ENCODE peak calls at places on chromosome 21, in seven cellular contexts. D is H9, N is IMR-90, C is neuronal stem cell, U is trophoblast cell, H is H1, Z is mesenchymal stem cell. E is an unnamed sample.

GRCh38 chr21:34722684-34723300 is 54.0 kb downstream of the CLIC6 start:
- DNase-seq in C (peak; percentile 18), D (peak; percentile 70), Z (no peak), H (no peak), N (no peak), U (no peak), E (peak; percentile 59)

GRCh38 chr21:42694751-42695150 is 41.3 kb downstream of the PDE9A start:
- DNase-seq in C (no peak), D (no peak), U (no peak), H (no peak), Z (no peak), N (no peak), E (no peak)

GRCh38 chr21:46112731-46113215 is 14.9 kb downstream of the COL6A2 start:
- DNase-seq in U (no peak), C (no peak), H (no peak), D (peak; percentile 20), Z (no peak), N (no peak), E (no peak)

GRCh38 chr21:37665230-37666024 is 250.8 kb downstream of the KCNJ6 start:
- DNase-seq in U (no peak), H (no peak), Z (no peak), D (no peak), N (no peak), C (no peak), E (no peak)

GRCh38 chr21:16821588-16821987 is 691.3 kb upstream of the CXADR start:
- DNase-seq in D (no peak), Z (no peak), U (no peak), H (no peak), N (no peak), C (no peak), E (peak; percentile 49)

GRCh38 chr21:26920055-26920454 is 46.8 kb downstream of the ADAMTS5 start:
- DNase-seq in Z (peak; percentile 9), N (peak; percentile 53), D (no peak), C (no peak), U (no peak), H (no peak), E (no peak)

GRCh38 chr21:46126321-46127238 is 28.7 kb downstream of the COL6A2 start:
- DNase-seq in H (no peak), N (no peak), C (no peak), U (no peak), D (peak; percentile 25), Z (no peak), E (no peak)

GRCh38 chr21:41250519-41250918 is 66.1 kb upstream of the FAM3B start:
- DNase-seq in U (no peak), C (no peak), H (no peak), Z (no peak), D (no peak), N (peak; percentile 30), E (no peak)

GRCh38 chr21:29557200-29557599 is 258.5 kb downstream of the BACH1 start:
- DNase-seq in U (no peak), D (no peak), C (no peak), N (no peak), H (no peak), Z (no peak), E (no peak)

GRCh38 chr21:35390013-35390776 is 341.1 kb upstream of the RUNX1 start:
- DNase-seq in U (no peak), D (no peak), N (peak; percentile 79), H (no peak), C (no peak), Z (peak; percentile 68), E (no peak)

GRCh38 chr21:18030248-18030647 is 211.1 kb upstream of the C21orf91 start:
- DNase-seq in D (no peak), C (no peak), H (no peak), Z (no peak), U (no peak), N (no peak), E (no peak)

GRCh38 chr21:42381347-42381984 is 14.4 kb downstream of the TMPRSS3 start:
- DNase-seq in U (peak; percentile 24), N (peak; percentile 46), C (no peak), Z (peak; percentile 39), H (no peak), D (peak; percentile 76), E (peak; percentile 77)

GRCh38 chr21:41778974-41779600 is 12.2 kb upstream of the RIPK4 start:
- DNase-seq in N (no peak), D (peak; percentile 75), U (no peak), H (no peak), C (no peak), Z (no peak), E (peak; percentile 72)

GRCh38 chr21:21682172-21682571 is 684.0 kb downstream of the NCAM2 start:
- DNase-seq in C (no peak), Z (no peak), D (no peak), U (no peak), N (peak; percentile 47), H (no peak), E (peak; percentile 47)

GRCh38 chr21:16028163-16028562 is 298.4 kb downstream of the USP25 start:
- DNase-seq in C (no peak), N (no peak), Z (no peak), U (no peak), D (no peak), H (no peak), E (no peak)

GRCh38 chr21:46650476-46651098 is 15.1 kb downstream of the PRMT2 start:
- DNase-seq in U (no peak), D (no peak), H (no peak), C (no peak), Z (no peak), N (no peak), E (no peak)

GRCh38 chr21:21175798-21176334 is 177.7 kb downstream of the NCAM2 start:
- DNase-seq in C (no peak), N (no peak), D (no peak), Z (no peak), U (no peak), H (no peak), E (no peak)

GRCh38 chr21:42630626-42631025 is 22.8 kb upstream of the PDE9A start:
- DNase-seq in N (no peak), H (no peak), C (no peak), Z (no peak), U (no peak), D (no peak), E (no peak)

GRCh38 chr21:23541571-23541970 is 2065.7 kb downstream of the MRPL39 start:
- DNase-seq in H (no peak), C (no peak), U (no peak), D (no peak), N (no peak), Z (no peak), E (peak; percentile 5)

GRCh38 chr21:35850542-35851103 is 209.7 kb downstream of the SETD4 start:
- DNase-seq in U (no peak), D (no peak), H (no peak), Z (no peak), C (no peak), N (no peak), E (no peak)

GRCh38 chr21:26715878-26716506 is 129.2 kb downstream of the ADAMTS1 start:
- DNase-seq in U (peak; percentile 54), H (no peak), Z (peak; percentile 66), C (peak; percentile 49), N (peak; percentile 51), D (peak; percentile 79), E (peak; percentile 82)

GRCh38 chr21:46091631-46092025 is 6.3 kb upstream of the COL6A2 start:
- DNase-seq in C (no peak), Z (no peak), D (no peak), N (peak; percentile 74), U (no peak), H (no peak), E (no peak)

GRCh38 chr21:38310619-38311018 is 53.8 kb downstream of the KCNJ15 start:
- DNase-seq in H (no peak), C (no peak), U (no peak), D (no peak), Z (peak; percentile 78), N (peak; percentile 49), E (no peak)

GRCh38 chr21:40054403-40054802 is 187.2 kb downstream of the PCP4 start:
- DNase-seq in U (no peak), H (no peak), N (no peak), Z (no peak), C (no peak), D (no peak), E (no peak)

GRCh38 chr21:46618738-46619369 is 14.0 kb upstream of the S100B start:
- DNase-seq in U (no peak), N (peak; percentile 43), C (no peak), Z (no peak), D (no peak), H (no peak), E (no peak)

GRCh38 chr21:41207401-41208388 is 39.7 kb downstream of the BACE2 start:
- DNase-seq in U (no peak), C (no peak), D (no peak), N (peak; percentile 86), Z (no peak), H (no peak), E (no peak)

GRCh38 chr21:38679531-38679930 is 126.2 kb upstream of the ETS2 start:
- DNase-seq in N (peak; percentile 62), C (no peak), U (no peak), D (no peak), Z (peak; percentile 86), H (no peak), E (no peak)

GRCh38 chr21:43880111-43880985 is 15.3 kb downstream of the AGPAT3 start:
- DNase-seq in D (no peak), H (no peak), U (no peak), Z (peak; percentile 26), N (peak; percentile 18), C (no peak), E (no peak)

GRCh38 chr21:28154121-28154520 is 838.6 kb downstream of the LTN1 start:
- DNase-seq in Z (no peak), U (no peak), H (no peak), D (no peak), C (no peak), N (peak; percentile 19), E (no peak)
- H3K18ac ChIP-seq in Z (no peak overlapping the region), U (no peak overlapping the region), H (no peak overlapping the region), D (no peak overlapping the region), C (no peak overlapping the region), N (peak overlapping the region; percentile 94), E (peak overlapping the region; percentile 60)

GRCh38 chr21:25424045-25424444 is 183.2 kb downstream of the MRPL39 start:
- DNase-seq in C (no peak), N (no peak), D (no peak), Z (no peak), U (no peak), H (no peak), E (no peak)
- H4K8ac ChIP-seq in C (no peak overlapping the region), N (no peak overlapping the region), D (no peak overlapping the region), Z (no peak overlapping the region), U (no peak overlapping the region), H (no peak overlapping the region), E (no peak overlapping the region)

GRCh38 chr21:45052960-45053359 is 21.4 kb upstream of the ADARB1 start:
- DNase-seq in N (no peak), H (no peak), Z (no peak), U (no peak), D (peak; percentile 15), C (no peak), E (no peak)
- H3K18ac ChIP-seq in N (peak overlapping the region; percentile 95), H (no peak overlapping the region), Z (no peak overlapping the region), U (no peak overlapping the region), D (no peak overlapping the region), C (no peak overlapping the region), E (no peak overlapping the region)

GRCh38 chr21:32173106-32173755 is 105.6 kb downstream of the MIS18A start:
- DNase-seq in U (no peak), D (no peak), C (no peak), Z (no peak), H (no peak), N (no peak), E (no peak)
- H4K8ac ChIP-seq in U (no peak overlapping the region), D (no peak overlapping the region), C (no peak overlapping the region), Z (no peak overlapping the region), H (no peak overlapping the region), N (no peak overlapping the region), E (no peak overlapping the region)